ENCODE peak calls at places on chromosomes 4 and X, in four cellular contexts. R is naive thymus-derived CD4-positive, alpha-beta T cell; L is IMR-90; G is bronchial epithelial cell. F is an unnamed sample.
A peak's percentile ranks its signal among the peaks of the same experiment; 100 is the strongest.

GRCh38 chr4:131499139-131499873 is 1649.8 kb upstream of the PCDH10 start:
- DNase-seq in L (peak; percentile 35), G (peak; percentile 62), R (no peak), F (no peak)

GRCh38 chrX:32137525-32137924 is 1065.7 kb upstream of the FTHL17 start:
- DNase-seq in L (no peak), R (no peak), G (no peak), F (no peak)

GRCh38 chr4:64272432-64272831 is 136.8 kb downstream of the TECRL start:
- DNase-seq in L (no peak), R (no peak), G (no peak), F (no peak)

GRCh38 chrX:107755721-107756120 is 19.9 kb downstream of the TSC22D3 start:
- DNase-seq in R (no peak), G (no peak), L (no peak), F (no peak)

GRCh38 chr4:93184093-93184492 is 644.5 kb upstream of the ATOH1 start:
- DNase-seq in R (no peak), L (no peak), G (peak; percentile 27), F (no peak)

GRCh38 chr4:176259330-176260090 is 9.5 kb downstream of the ASB5 start:
- DNase-seq in R (no peak), G (peak; percentile 52), L (peak; percentile 80), F (no peak)

GRCh38 chr4:77819409-77819835 is 254 bp upstream of the CNOT6L start:
- DNase-seq in G (no peak), R (peak; percentile 92), L (no peak), F (peak; percentile 80)

GRCh38 chr4:163344147-163345050 is 707 bp downstream of the NPY5R start:
- DNase-seq in R (no peak), G (peak; percentile 5), L (no peak), F (peak; percentile 72)

GRCh38 chrX:49884290-49884862 is 5.1 kb downstream of the USP27X start:
- DNase-seq in L (peak; percentile 35), G (peak; percentile 39), R (peak; percentile 27), F (peak; percentile 88)

GRCh38 chrX:71095971-71096701 is 485 bp downstream of the FOXO4 start:
- DNase-seq in G (peak; percentile 6), R (no peak), L (peak; percentile 30), F (peak; percentile 88)

GRCh38 chr4:24736066-24736465 is 59.3 kb upstream of the SOD3 start:
- DNase-seq in G (peak; percentile 48), R (no peak), L (peak; percentile 20), F (no peak)

GRCh38 chr4:72302981-72303704 is 265.9 kb downstream of the ADAMTS3 start:
- DNase-seq in L (peak; percentile 35), G (peak; percentile 38), R (peak; percentile 30), F (no peak)

GRCh38 chr4:23122666-23123400 is 430.1 kb downstream of the GBA3 start:
- DNase-seq in R (no peak), L (no peak), G (no peak), F (no peak)

DNA sequence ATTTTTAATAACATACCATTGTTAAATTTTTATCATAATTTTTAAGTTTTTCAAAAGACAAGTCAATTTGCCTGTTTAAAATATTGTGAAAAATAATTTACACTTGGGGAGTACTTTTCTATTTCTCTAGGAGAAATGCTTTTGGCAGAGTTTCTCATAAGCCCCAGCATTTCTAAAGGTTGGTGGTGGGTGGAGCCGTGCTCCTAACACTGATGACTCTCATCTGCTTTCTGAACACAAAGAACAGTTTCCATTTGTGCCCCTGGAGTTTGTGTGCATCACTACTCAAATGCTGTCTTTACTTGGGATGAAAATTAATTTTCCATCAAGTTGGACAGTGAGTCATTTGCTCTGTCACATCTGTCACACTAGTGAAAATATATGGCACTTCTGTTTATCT is 57.6 kb downstream of the TNIP2 start:
- DNase-seq in L (no peak), G (no peak), R (no peak), F (peak; percentile 61)
- H3K36me3 ChIP-seq in L (peaks cover 72% of the 10 kb centered on the region), G (peaks cover 38% of the 10 kb centered on the region), R (peaks cover 56% of the 10 kb centered on the region), F (peaks cover 95% of the 10 kb centered on the region)

GRCh38 chr4:99934891-99935290 is 11.5 kb downstream of the DNAJB14 start:
- DNase-seq in R (no peak), G (no peak), L (peak; percentile 19), F (no peak)
- H3K36me3 ChIP-seq in R (no peaks in the 10 kb centered on the region), G (peaks cover 2% of the 10 kb centered on the region), L (peaks cover 11% of the 10 kb centered on the region), F (peaks cover 12% of the 10 kb centered on the region)

GRCh38 chr4:8410641-8411271 is 29.8 kb downstream of the ACOX3 start:
- DNase-seq in R (no peak), G (peak; percentile 57), L (peak; percentile 59), F (no peak)
- H3K36me3 ChIP-seq in R (peaks cover 4% of the 10 kb centered on the region), G (peaks cover 12% of the 10 kb centered on the region), L (peaks cover 32% of the 10 kb centered on the region), F (peaks cover 26% of the 10 kb centered on the region)

DNA sequence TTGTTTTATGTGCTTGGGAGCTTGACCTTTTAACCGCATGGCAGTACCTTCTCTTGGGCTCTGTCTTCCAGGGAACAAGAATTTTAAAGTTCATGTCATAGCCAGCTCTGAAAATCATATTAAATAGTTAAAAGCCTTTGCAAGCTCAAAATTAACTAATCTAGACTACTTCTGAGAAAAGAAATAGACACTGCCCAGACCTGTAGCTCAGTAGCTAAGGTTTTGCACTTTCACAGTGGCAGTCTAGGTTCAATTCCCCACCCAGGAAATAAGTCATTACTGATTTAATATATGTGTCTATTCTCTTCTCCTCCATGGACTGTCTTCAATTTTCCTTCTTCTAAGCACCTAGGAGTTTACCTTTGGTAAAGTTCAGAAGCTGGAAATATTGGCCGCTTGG is 27.4 kb downstream of the HSD17B11 start:
- DNase-seq in G (peak; percentile 53), R (no peak), L (no peak), F (no peak)
- H3K36me3 ChIP-seq in G (no peaks in the 10 kb centered on the region), R (peaks cover 7% of the 10 kb centered on the region), L (peaks cover 10% of the 10 kb centered on the region), F (no peaks in the 10 kb centered on the region)

GRCh38 chr4:51868449-51868847 is 25.5 kb downstream of the DCUN1D4 start:
- DNase-seq in L (peak; percentile 52), R (no peak), G (no peak), F (no peak)
- H3K36me3 ChIP-seq in L (peaks cover 43% of the 10 kb centered on the region), R (peaks cover 5% of the 10 kb centered on the region), G (peaks cover 22% of the 10 kb centered on the region), F (peaks cover 67% of the 10 kb centered on the region)

GRCh38 chr4:47876784-47877183 is 37.6 kb downstream of the NFXL1 start:
- DNase-seq in R (no peak), G (no peak), L (no peak), F (no peak)
- H3K36me3 ChIP-seq in R (peaks cover 6% of the 10 kb centered on the region), G (peaks cover 6% of the 10 kb centered on the region), L (peaks cover 25% of the 10 kb centered on the region), F (peaks cover 56% of the 10 kb centered on the region)

GRCh38 chr4:1337951-1338751 is 8.9 kb upstream of the UVSSA start:
- DNase-seq in R (no peak), L (no peak), G (no peak), F (no peak)
- H3K36me3 ChIP-seq in R (peaks cover 5% of the 10 kb centered on the region), L (peaks cover 66% of the 10 kb centered on the region), G (peaks cover 41% of the 10 kb centered on the region), F (peaks cover 64% of the 10 kb centered on the region)